ENCODE peak calls at places on chromosomes 4 and X, in six cellular contexts. I is neuronal stem cell, T is suprapubic skin, W is bronchial epithelial cell, G is tibial artery, V is endothelial cell of umbilical vein. N is an unnamed sample. For H3K36me3, the result is how much of the 10 kb centered on the place peaks cover.

GRCh38 chrX:150533863-150534262 is 34.6 kb upstream of the MTM1 start:
- DNase-seq in I (no peak), T (no peak), W (peak), G (no peak), V (no peak), N (no peak)

GRCh38 chr4:109833756-109834155 is 6.0 kb downstream of the RRH start:
- DNase-seq in I (no peak), T (no peak), W (no peak), G (no peak), V (no peak), N (no peak)

GRCh38 chr4:5079581-5079980 is 28.3 kb downstream of the STK32B start:
- DNase-seq in I (no peak), T (no peak), W (no peak), G (no peak), V (peak), N (no peak)

GRCh38 chr4:124710911-124711310 is 1.6 kb downstream of the ANKRD50 start:
- DNase-seq in I (no peak), T (no peak), W (no peak), G (no peak), V (peak), N (no peak)

GRCh38 chrX:150364347-150365050 is 1.4 kb downstream of the MAMLD1 start:
- DNase-seq in I (no peak), T (no peak), W (no peak), G (peak), V (peak), N (peak)

GRCh38 chr4:19512086-19512485 is 739.6 kb upstream of the SLIT2 start:
- DNase-seq in I (no peak), T (no peak), W (no peak), G (no peak), V (no peak), N (no peak)

GRCh38 chrX:115650916-115651315 is 89.9 kb downstream of the PLS3 start:
- DNase-seq in I (peak), T (no peak), W (peak), G (no peak), V (peak), N (peak)

GRCh38 chrX:41350976-41351569 is 17.1 kb downstream of the DDX3X start:
- DNase-seq in I (no peak), T (no peak), W (no peak), G (no peak), V (peak), N (no peak)

GRCh38 chr4:37388672-37389368 is 144.3 kb downstream of the NWD2 start:
- DNase-seq in I (no peak), T (no peak), W (no peak), G (no peak), V (no peak), N (no peak)

GRCh38 chrX:111013778-111014455 is 82.1 kb upstream of the PAK3 start:
- DNase-seq in I (no peak), T (no peak), W (no peak), G (no peak), V (no peak), N (no peak)

GRCh38 chr4:94841864-94842221 is 84.1 kb downstream of the BMPR1B start:
- DNase-seq in I (no peak), T (no peak), W (no peak), G (no peak), V (no peak), N (no peak)

GRCh38 chr4:184824776-184825393 is 883 bp downstream of the ACSL1 start:
- DNase-seq in I (no peak), T (peak), W (no peak), G (no peak), V (peak), N (peak)

GRCh38 chr4:26052663-26053534 is 138.9 kb downstream of the SMIM20 start:
- DNase-seq in I (no peak), T (no peak), W (no peak), G (no peak), V (no peak), N (no peak)

GRCh38 chrX:103254171-103254824 is 657 bp downstream of the TCEAL8 start:
- DNase-seq in I (peak), T (no peak), W (peak), G (peak), V (peak), N (no peak)

GRCh38 chr4:79241846-79242245 is 84.0 kb downstream of the NAA11 start:
- DNase-seq in I (no peak), T (no peak), W (peak), G (no peak), V (peak), N (no peak)

GRCh38 chrX:15269618-15270521 is at the start of gene ASB9:
- DNase-seq in I (no peak), T (peak), W (peak), G (peak), V (peak), N (peak)

GRCh38 chr4:158013858-158014257 is 159.0 kb downstream of the GASK1B start:
- DNase-seq in I (no peak), T (no peak), W (no peak), G (no peak), V (peak), N (no peak)

GRCh38 chrX:103584606-103585005 is 709 bp upstream of the TCEAL4 start:
- DNase-seq in I (no peak), T (no peak), W (no peak), G (no peak), V (peak), N (no peak)

GRCh38 chr4:105277702-105278101 is 131.0 kb downstream of the TET2 start:
- DNase-seq in I (no peak), T (no peak), W (no peak), G (no peak), V (no peak), N (no peak)

GRCh38 chr4:105279314-105279713 is 132.6 kb downstream of the TET2 start:
- DNase-seq in I (no peak), T (no peak), W (no peak), G (no peak), V (no peak), N (no peak)

GRCh38 chr4:105274504-105274903 is 127.8 kb downstream of the TET2 start:
- DNase-seq in I (no peak), T (no peak), W (peak), G (no peak), V (no peak), N (no peak)

GRCh38 chr4:105274090-105274489 is 127.4 kb downstream of the TET2 start:
- DNase-seq in I (no peak), T (no peak), W (no peak), G (no peak), V (peak), N (no peak)

DNA sequence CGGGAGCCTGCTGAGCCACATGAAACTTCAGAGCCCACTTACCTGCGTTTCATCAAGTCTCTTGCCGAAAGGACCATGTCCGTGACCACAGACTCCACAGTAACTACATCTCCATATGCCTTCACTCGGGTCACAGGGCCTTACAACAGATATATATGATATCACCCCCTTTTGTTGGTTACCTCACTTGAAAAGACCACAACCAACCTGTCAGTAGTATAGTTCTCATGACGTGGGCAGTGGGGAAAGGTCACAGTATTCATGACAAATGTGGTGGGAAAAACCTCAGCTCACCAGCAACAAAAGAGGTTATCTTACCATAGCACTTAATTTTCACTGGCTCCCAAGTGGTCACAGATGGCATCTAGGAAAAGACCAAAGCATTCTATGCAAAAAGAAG is 129.7 kb downstream of the TET2 start:
- DNase-seq in I (no peak), T (no peak), W (no peak), G (no peak), V (no peak), N (no peak)
- H3K36me3 ChIP-seq in I (under half), T (half or more), W (under half), G (under half), V (under half), N (under half)

GRCh38 chr4:138697771-138698170 is 317.8 kb upstream of the NOCT start:
- DNase-seq in I (no peak), T (no peak), W (no peak), G (no peak), V (no peak), N (no peak)
- H3K36me3 ChIP-seq in I (under half), T (under half), W (under half), G (under half), V (under half), N (under half)

GRCh38 chrX:47201545-47201944 is 7.9 kb downstream of the UBA1 start:
- DNase-seq in I (no peak), T (no peak), W (no peak), G (no peak), V (no peak), N (no peak)
- H3K36me3 ChIP-seq in I (half or more), T (half or more), W (under half), G (half or more), V (under half), N (half or more)

DNA sequence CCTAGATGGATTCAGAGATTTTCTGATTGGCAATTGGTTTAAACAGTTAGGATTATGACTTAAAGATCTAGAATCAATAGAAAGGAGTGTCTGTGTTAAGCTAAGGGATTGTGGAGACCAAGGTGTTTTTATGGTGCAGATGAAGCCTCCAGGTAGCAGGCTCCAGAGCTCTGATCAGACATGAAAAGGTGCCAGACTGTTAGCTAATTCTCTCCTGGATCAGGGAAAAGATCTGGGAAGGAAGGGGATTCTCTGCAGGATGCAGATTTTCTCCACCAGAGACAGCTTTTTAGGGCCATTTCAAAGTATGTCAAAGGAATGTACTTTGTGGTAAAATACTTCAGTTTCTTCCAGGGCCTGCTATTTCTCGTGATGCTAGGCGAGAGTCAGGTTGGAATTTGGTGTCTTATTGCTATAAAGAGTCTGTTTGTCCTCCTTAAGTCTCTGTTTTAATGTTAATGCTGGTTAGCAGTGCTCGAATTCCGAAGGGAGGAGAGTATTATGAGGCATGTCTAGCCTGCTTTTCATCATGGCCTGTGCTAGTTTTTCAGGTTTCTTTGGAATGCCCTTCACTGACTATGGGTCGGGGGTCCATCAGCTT is 12.0 kb upstream of the GPR78 start:
- DNase-seq in I (no peak), T (no peak), W (no peak), G (no peak), V (no peak), N (no peak)
- H3K36me3 ChIP-seq in I (under half), T (under half), W (under half), G (under half), V (under half), N (under half)

DNA sequence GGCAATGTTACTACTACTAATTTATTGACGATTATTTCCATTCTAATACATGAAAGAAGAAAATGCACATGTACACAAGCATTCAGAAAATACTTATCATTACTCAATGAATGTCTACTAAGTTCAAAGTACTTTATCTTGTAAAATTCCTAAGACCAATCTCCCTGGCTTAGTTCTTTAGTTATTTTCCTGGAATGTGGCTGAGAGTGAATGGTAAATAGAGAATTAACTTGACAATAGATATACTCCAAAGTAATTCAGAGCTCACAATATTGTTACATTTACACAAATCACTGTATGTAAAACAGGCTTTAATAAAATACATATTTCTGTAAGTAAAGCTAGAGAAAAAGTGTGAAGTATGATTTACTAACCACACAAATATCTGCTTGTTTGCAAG is 79.7 kb downstream of the PDS5A start:
- DNase-seq in I (no peak), T (no peak), W (no peak), G (no peak), V (no peak), N (no peak)
- H3K36me3 ChIP-seq in I (under half), T (half or more), W (under half), G (half or more), V (under half), N (under half)

DNA sequence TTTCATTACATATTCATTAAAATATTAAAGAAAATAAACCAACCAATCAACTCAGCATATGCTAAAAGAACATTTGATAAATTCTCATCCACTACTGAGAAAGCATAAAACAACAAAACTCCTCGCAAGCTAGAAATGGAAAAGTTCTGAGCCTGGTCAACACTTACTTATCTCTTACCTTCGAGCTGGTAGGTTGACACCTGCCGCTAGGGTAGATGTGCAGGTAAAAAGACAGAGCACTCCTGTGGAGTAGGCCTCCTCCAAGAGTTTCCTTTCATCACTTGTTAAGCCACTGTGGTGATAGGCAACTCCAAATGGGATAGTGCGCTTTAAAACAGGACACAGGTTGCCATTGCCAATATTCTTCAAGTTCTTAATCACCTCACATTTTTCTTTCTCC is 18.9 kb downstream of the HELQ start:
- DNase-seq in I (no peak), T (no peak), W (no peak), G (no peak), V (no peak), N (no peak)
- H3K36me3 ChIP-seq in I (under half), T (under half), W (under half), G (half or more), V (under half), N (under half)

DNA sequence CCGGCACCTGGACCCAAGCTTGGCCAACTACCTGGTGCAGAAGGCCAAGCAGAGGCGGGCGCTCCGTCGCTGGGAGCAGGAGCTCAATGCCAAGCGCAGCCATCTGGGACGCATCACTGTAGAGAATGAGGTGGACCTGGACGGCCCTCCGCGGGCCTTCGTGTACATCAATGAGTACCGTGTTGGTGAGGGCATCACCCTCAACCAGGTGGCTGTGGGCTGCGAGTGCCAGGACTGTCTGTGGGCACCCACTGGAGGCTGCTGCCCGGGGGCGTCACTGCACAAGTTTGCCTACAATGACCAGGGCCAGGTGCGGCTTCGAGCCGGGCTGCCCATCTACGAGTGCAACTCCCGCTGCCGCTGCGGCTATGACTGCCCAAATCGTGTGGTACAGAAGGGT is 3.7 kb downstream of the SUV39H1 start:
- DNase-seq in I (no peak), T (no peak), W (no peak), G (no peak), V (no peak), N (no peak)
- H3K36me3 ChIP-seq in I (under half), T (under half), W (under half), G (under half), V (under half), N (half or more)

GRCh38 chrX:78116365-78116764 is 12.3 kb downstream of the PGK1 start:
- DNase-seq in I (no peak), T (no peak), W (no peak), G (no peak), V (no peak), N (no peak)
- H3K36me3 ChIP-seq in I (under half), T (half or more), W (under half), G (half or more), V (under half), N (half or more)

DNA sequence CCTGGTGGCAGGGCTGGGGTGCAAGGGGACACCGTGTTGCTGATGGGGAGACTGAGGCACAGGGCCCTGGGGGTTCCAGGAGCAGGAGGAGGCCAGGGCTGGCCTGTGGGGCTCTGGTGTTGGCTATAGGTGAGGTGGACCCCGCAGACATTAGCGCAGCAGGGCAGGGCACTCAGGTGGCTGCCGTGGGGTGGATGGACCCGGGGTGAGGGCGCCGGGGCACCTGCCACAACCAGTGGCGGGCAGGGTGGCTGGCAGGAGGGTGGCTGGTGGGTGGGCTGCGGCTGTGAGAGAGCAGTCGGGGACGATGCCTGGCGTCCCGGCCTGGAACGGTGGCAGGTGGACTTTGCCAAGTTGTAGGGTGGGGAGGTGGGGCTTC is 6.9 kb downstream of the FGFR3 start:
- DNase-seq in I (no peak), T (no peak), W (no peak), G (no peak), V (no peak), N (no peak)
- H3K36me3 ChIP-seq in I (under half), T (under half), W (half or more), G (under half), V (under half), N (under half)

N was measured in SJSA1.